ENCODE peak calls at places on chromosome 21, in six cellular contexts. One of them, this sample, is unnamed.

GRCh38 chr21:35547946-35548774 is 499.1 kb upstream of the RUNX1 start:
- DNase-seq in activated CD4-positive, alpha-beta T cell treated with anti-CD3 and anti-CD28 coated beads for 36 hours: no peak
- DNase-seq in B cell: no peak
- DNase-seq in EH: no peak
- DNase-seq in NB4: no peak
- DNase-seq in mucosa of gallbladder: no peak
- DNase-seq in this sample: no peak

GRCh38 chr21:38202811-38203210 is 54.0 kb upstream of the KCNJ15 start:
- DNase-seq in activated CD4-positive, alpha-beta T cell treated with anti-CD3 and anti-CD28 coated beads for 36 hours: no peak
- DNase-seq in B cell: no peak
- DNase-seq in EH: no peak
- DNase-seq in NB4: peak; percentile 25
- DNase-seq in mucosa of gallbladder: no peak
- DNase-seq in this sample: no peak

GRCh38 chr21:42144679-42145568 is 73.8 kb downstream of the UMODL1 start:
- DNase-seq in activated CD4-positive, alpha-beta T cell treated with anti-CD3 and anti-CD28 coated beads for 36 hours: no peak
- DNase-seq in B cell: no peak
- DNase-seq in EH: no peak
- DNase-seq in NB4: no peak
- DNase-seq in mucosa of gallbladder: no peak
- DNase-seq in this sample: no peak

GRCh38 chr21:35814858-35815619 is 245.3 kb downstream of the SETD4 start:
- DNase-seq in activated CD4-positive, alpha-beta T cell treated with anti-CD3 and anti-CD28 coated beads for 36 hours: no peak
- DNase-seq in B cell: no peak
- DNase-seq in EH: no peak
- DNase-seq in NB4: no peak
- DNase-seq in mucosa of gallbladder: no peak
- DNase-seq in this sample: no peak

GRCh38 chr21:42002421-42002958 is 7.7 kb downstream of the ZBTB21 start:
- DNase-seq in activated CD4-positive, alpha-beta T cell treated with anti-CD3 and anti-CD28 coated beads for 36 hours: peak; percentile 90
- DNase-seq in B cell: no peak
- DNase-seq in EH: peak; percentile 97
- DNase-seq in NB4: no peak
- DNase-seq in mucosa of gallbladder: no peak
- DNase-seq in this sample: peak; percentile 76

GRCh38 chr21:31972622-31973021 is 99.8 kb downstream of the HUNK start:
- DNase-seq in activated CD4-positive, alpha-beta T cell treated with anti-CD3 and anti-CD28 coated beads for 36 hours: no peak
- DNase-seq in B cell: no peak
- DNase-seq in EH: no peak
- DNase-seq in NB4: no peak
- DNase-seq in mucosa of gallbladder: no peak
- DNase-seq in this sample: no peak

GRCh38 chr21:36615274-36615964 is 83.5 kb upstream of the SIM2 start:
- DNase-seq in activated CD4-positive, alpha-beta T cell treated with anti-CD3 and anti-CD28 coated beads for 36 hours: no peak
- DNase-seq in B cell: no peak
- DNase-seq in EH: no peak
- DNase-seq in NB4: no peak
- DNase-seq in mucosa of gallbladder: no peak
- DNase-seq in this sample: no peak

GRCh38 chr21:38806942-38807284 is 1.2 kb downstream of the ETS2 start:
- DNase-seq in activated CD4-positive, alpha-beta T cell treated with anti-CD3 and anti-CD28 coated beads for 36 hours: peak; percentile 48
- DNase-seq in B cell: no peak
- DNase-seq in EH: peak; percentile 57
- DNase-seq in NB4: no peak
- DNase-seq in mucosa of gallbladder: no peak
- DNase-seq in this sample: no peak

GRCh38 chr21:41228006-41228370 is 60.0 kb downstream of the BACE2 start:
- DNase-seq in activated CD4-positive, alpha-beta T cell treated with anti-CD3 and anti-CD28 coated beads for 36 hours: peak; percentile 18
- DNase-seq in B cell: no peak
- DNase-seq in EH: no peak
- DNase-seq in NB4: no peak
- DNase-seq in mucosa of gallbladder: no peak
- DNase-seq in this sample: no peak

GRCh38 chr21:43810505-43811261 is 21.3 kb downstream of the RRP1 start:
- DNase-seq in activated CD4-positive, alpha-beta T cell treated with anti-CD3 and anti-CD28 coated beads for 36 hours: peak; percentile 97
- DNase-seq in B cell: peak; percentile 95
- DNase-seq in EH: peak; percentile 67
- DNase-seq in NB4: peak; percentile 88
- DNase-seq in mucosa of gallbladder: peak; percentile 85
- DNase-seq in this sample: peak; percentile 83

GRCh38 chr21:29092102-29092959 is 18.9 kb upstream of the CCT8 start:
- DNase-seq in activated CD4-positive, alpha-beta T cell treated with anti-CD3 and anti-CD28 coated beads for 36 hours: no peak
- DNase-seq in B cell: no peak
- DNase-seq in EH: peak; percentile 73
- DNase-seq in NB4: no peak
- DNase-seq in mucosa of gallbladder: no peak
- DNase-seq in this sample: no peak

GRCh38 chr21:46002841-46003574 is 21.4 kb downstream of the COL6A1 start:
- DNase-seq in activated CD4-positive, alpha-beta T cell treated with anti-CD3 and anti-CD28 coated beads for 36 hours: peak; percentile 2
- DNase-seq in B cell: no peak
- DNase-seq in EH: no peak
- DNase-seq in NB4: no peak
- DNase-seq in mucosa of gallbladder: peak; percentile 9
- DNase-seq in this sample: no peak

GRCh38 chr21:46110499-46111192 is 12.7 kb downstream of the COL6A2 start:
- DNase-seq in activated CD4-positive, alpha-beta T cell treated with anti-CD3 and anti-CD28 coated beads for 36 hours: peak; percentile 1
- DNase-seq in B cell: peak; percentile 38
- DNase-seq in EH: no peak
- DNase-seq in NB4: no peak
- DNase-seq in mucosa of gallbladder: peak; percentile 24
- DNase-seq in this sample: no peak

GRCh38 chr21:35921471-35921870 is 138.9 kb downstream of the SETD4 start:
- DNase-seq in activated CD4-positive, alpha-beta T cell treated with anti-CD3 and anti-CD28 coated beads for 36 hours: no peak
- DNase-seq in B cell: no peak
- DNase-seq in EH: no peak
- DNase-seq in NB4: no peak
- DNase-seq in mucosa of gallbladder: no peak
- DNase-seq in this sample: no peak

GRCh38 chr21:41054206-41054605 is 113.8 kb upstream of the BACE2 start:
- DNase-seq in activated CD4-positive, alpha-beta T cell treated with anti-CD3 and anti-CD28 coated beads for 36 hours: no peak
- DNase-seq in B cell: no peak
- DNase-seq in EH: peak; percentile 30
- DNase-seq in NB4: no peak
- DNase-seq in mucosa of gallbladder: no peak
- DNase-seq in this sample: no peak

GRCh38 chr21:14737922-14738321 is 191.8 kb upstream of the SAMSN1 start:
- DNase-seq in activated CD4-positive, alpha-beta T cell treated with anti-CD3 and anti-CD28 coated beads for 36 hours: peak; percentile 53
- DNase-seq in B cell: peak; percentile 6
- DNase-seq in EH: peak; percentile 19
- DNase-seq in NB4: peak; percentile 80
- DNase-seq in mucosa of gallbladder: peak; percentile 49
- DNase-seq in this sample: no peak

GRCh38 chr21:34801519-34802132 is 132.8 kb downstream of the CLIC6 start:
- DNase-seq in activated CD4-positive, alpha-beta T cell treated with anti-CD3 and anti-CD28 coated beads for 36 hours: no peak
- DNase-seq in B cell: peak; percentile 61
- DNase-seq in EH: no peak
- DNase-seq in NB4: peak; percentile 33
- DNase-seq in mucosa of gallbladder: no peak
- DNase-seq in this sample: no peak

GRCh38 chr21:42230636-42231035 is 11.7 kb downstream of the ABCG1 start:
- DNase-seq in activated CD4-positive, alpha-beta T cell treated with anti-CD3 and anti-CD28 coated beads for 36 hours: no peak
- DNase-seq in B cell: no peak
- DNase-seq in EH: no peak
- DNase-seq in NB4: no peak
- DNase-seq in mucosa of gallbladder: no peak
- DNase-seq in this sample: no peak

GRCh38 chr21:21019681-21020080 is 21.5 kb downstream of the NCAM2 start:
- DNase-seq in activated CD4-positive, alpha-beta T cell treated with anti-CD3 and anti-CD28 coated beads for 36 hours: no peak
- DNase-seq in B cell: no peak
- DNase-seq in EH: peak; percentile 2
- DNase-seq in NB4: no peak
- DNase-seq in mucosa of gallbladder: no peak
- DNase-seq in this sample: no peak

GRCh38 chr21:40605094-40605493 is 241.9 kb downstream of the DSCAM start:
- DNase-seq in activated CD4-positive, alpha-beta T cell treated with anti-CD3 and anti-CD28 coated beads for 36 hours: no peak
- DNase-seq in B cell: no peak
- DNase-seq in EH: no peak
- DNase-seq in NB4: no peak
- DNase-seq in mucosa of gallbladder: no peak
- DNase-seq in this sample: no peak

GRCh38 chr21:37965088-37965805 is 49.0 kb upstream of the KCNJ6 start:
- DNase-seq in activated CD4-positive, alpha-beta T cell treated with anti-CD3 and anti-CD28 coated beads for 36 hours: no peak
- DNase-seq in B cell: no peak
- DNase-seq in EH: no peak
- DNase-seq in NB4: no peak
- DNase-seq in mucosa of gallbladder: no peak
- DNase-seq in this sample: no peak

GRCh38 chr21:32094792-32095191 is 184.1 kb downstream of the MIS18A start:
- DNase-seq in activated CD4-positive, alpha-beta T cell treated with anti-CD3 and anti-CD28 coated beads for 36 hours: no peak
- DNase-seq in B cell: no peak
- DNase-seq in EH: peak; percentile 66
- DNase-seq in NB4: no peak
- DNase-seq in mucosa of gallbladder: no peak
- DNase-seq in this sample: no peak

GRCh38 chr21:34553199-34553952 is 41.4 kb upstream of the KCNE1 start:
- DNase-seq in activated CD4-positive, alpha-beta T cell treated with anti-CD3 and anti-CD28 coated beads for 36 hours: no peak
- DNase-seq in B cell: no peak
- DNase-seq in EH: peak; percentile 92
- DNase-seq in NB4: no peak
- DNase-seq in mucosa of gallbladder: no peak
- DNase-seq in this sample: no peak

GRCh38 chr21:38241029-38241740 is 15.6 kb upstream of the KCNJ15 start:
- DNase-seq in activated CD4-positive, alpha-beta T cell treated with anti-CD3 and anti-CD28 coated beads for 36 hours: no peak
- DNase-seq in B cell: no peak
- DNase-seq in EH: peak; percentile 81
- DNase-seq in NB4: no peak
- DNase-seq in mucosa of gallbladder: peak; percentile 67
- DNase-seq in this sample: no peak

GRCh38 chr21:35925497-35925896 is 134.8 kb downstream of the SETD4 start:
- DNase-seq in activated CD4-positive, alpha-beta T cell treated with anti-CD3 and anti-CD28 coated beads for 36 hours: peak; percentile 25
- DNase-seq in B cell: no peak
- DNase-seq in EH: peak; percentile 17
- DNase-seq in NB4: peak; percentile 51
- DNase-seq in mucosa of gallbladder: peak; percentile 74
- DNase-seq in this sample: no peak

GRCh38 chr21:41168391-41169257 is 664 bp downstream of the BACE2 start:
- DNase-seq in activated CD4-positive, alpha-beta T cell treated with anti-CD3 and anti-CD28 coated beads for 36 hours: peak; percentile 32
- DNase-seq in B cell: peak; percentile 60
- DNase-seq in EH: peak; percentile 58
- DNase-seq in NB4: no peak
- DNase-seq in mucosa of gallbladder: peak; percentile 51
- DNase-seq in this sample: peak; percentile 6

GRCh38 chr21:34200288-34200905 is 127.0 kb downstream of the MRPS6 start:
- DNase-seq in activated CD4-positive, alpha-beta T cell treated with anti-CD3 and anti-CD28 coated beads for 36 hours: no peak
- DNase-seq in B cell: no peak
- DNase-seq in EH: no peak
- DNase-seq in NB4: peak; percentile 74
- DNase-seq in mucosa of gallbladder: no peak
- DNase-seq in this sample: no peak

GRCh38 chr21:29340228-29340627 is 41.5 kb downstream of the BACH1 start:
- DNase-seq in activated CD4-positive, alpha-beta T cell treated with anti-CD3 and anti-CD28 coated beads for 36 hours: no peak
- DNase-seq in B cell: no peak
- DNase-seq in EH: peak; percentile 41
- DNase-seq in NB4: no peak
- DNase-seq in mucosa of gallbladder: no peak
- DNase-seq in this sample: no peak

GRCh38 chr21:36769051-36769867 is 70.3 kb downstream of the SIM2 start:
- DNase-seq in activated CD4-positive, alpha-beta T cell treated with anti-CD3 and anti-CD28 coated beads for 36 hours: no peak
- DNase-seq in B cell: no peak
- DNase-seq in EH: peak; percentile 21
- DNase-seq in NB4: no peak
- DNase-seq in mucosa of gallbladder: no peak
- DNase-seq in this sample: no peak

GRCh38 chr21:38833122-38833521 is 27.4 kb downstream of the ETS2 start:
- DNase-seq in activated CD4-positive, alpha-beta T cell treated with anti-CD3 and anti-CD28 coated beads for 36 hours: no peak
- DNase-seq in B cell: no peak
- DNase-seq in EH: no peak
- DNase-seq in NB4: no peak
- DNase-seq in mucosa of gallbladder: no peak
- DNase-seq in this sample: no peak